ENCODE peak calls at places on chromosomes 7 and 10, in ten cellular contexts. One of them, this sample, is unnamed.

GRCh38 chr10:132707776-132708171 is 78.2 kb downstream of the NKX6-2 start:
- DNase-seq in astrocyte of the cerebellum: no peak
- DNase-seq in OCI-LY7: no peak
- DNase-seq in neural crest cell: no peak
- DNase-seq in choroid plexus epithelial cell: no peak
- DNase-seq in BE2C: peak; percentile 2
- DNase-seq in PC-3: no peak
- DNase-seq in IMR-90: no peak
- DNase-seq in upper lobe of left lung: peak; percentile 71
- DNase-seq in AG04449: no peak
- DNase-seq in this sample: no peak

GRCh38 chr10:3895045-3895609 is 110.1 kb upstream of the KLF6 start:
- DNase-seq in choroid plexus epithelial cell: peak; percentile 63
- DNase-seq in upper lobe of left lung: no peak
- DNase-seq in PC-3: no peak
- DNase-seq in neural crest cell: no peak
- DNase-seq in OCI-LY7: no peak
- DNase-seq in BE2C: no peak
- DNase-seq in astrocyte of the cerebellum: no peak
- DNase-seq in IMR-90: peak; percentile 63
- DNase-seq in AG04449: no peak
- DNase-seq in this sample: no peak

GRCh38 chr7:101112233-101112632 is 14.7 kb upstream of the SERPINE1 start:
- DNase-seq in upper lobe of left lung: no peak
- DNase-seq in choroid plexus epithelial cell: peak; percentile 91
- DNase-seq in BE2C: no peak
- DNase-seq in AG04449: no peak
- DNase-seq in PC-3: no peak
- DNase-seq in neural crest cell: no peak
- DNase-seq in IMR-90: no peak
- DNase-seq in astrocyte of the cerebellum: no peak
- DNase-seq in OCI-LY7: no peak
- DNase-seq in this sample: no peak

GRCh38 chr7:47480576-47481538 is 101.1 kb downstream of the TNS3 start:
- DNase-seq in PC-3: no peak
- DNase-seq in upper lobe of left lung: no peak
- DNase-seq in OCI-LY7: no peak
- DNase-seq in astrocyte of the cerebellum: no peak
- DNase-seq in IMR-90: no peak
- DNase-seq in BE2C: no peak
- DNase-seq in choroid plexus epithelial cell: no peak
- DNase-seq in AG04449: no peak
- DNase-seq in neural crest cell: no peak
- DNase-seq in this sample: no peak

GRCh38 chr7:46478046-46478445 is 557.0 kb upstream of the IGFBP3 start:
- DNase-seq in choroid plexus epithelial cell: peak; percentile 89
- DNase-seq in astrocyte of the cerebellum: peak; percentile 50
- DNase-seq in neural crest cell: no peak
- DNase-seq in PC-3: peak; percentile 87
- DNase-seq in IMR-90: peak; percentile 79
- DNase-seq in OCI-LY7: no peak
- DNase-seq in BE2C: no peak
- DNase-seq in AG04449: no peak
- DNase-seq in upper lobe of left lung: no peak
- DNase-seq in this sample: peak; percentile 63

GRCh38 chr7:47435889-47436312 is 146.0 kb downstream of the TNS3 start:
- DNase-seq in AG04449: peak; percentile 59
- DNase-seq in neural crest cell: peak; percentile 48
- DNase-seq in choroid plexus epithelial cell: peak; percentile 93
- DNase-seq in astrocyte of the cerebellum: peak; percentile 66
- DNase-seq in upper lobe of left lung: no peak
- DNase-seq in IMR-90: peak; percentile 81
- DNase-seq in BE2C: peak; percentile 70
- DNase-seq in OCI-LY7: peak; percentile 66
- DNase-seq in PC-3: peak; percentile 67
- DNase-seq in this sample: peak; percentile 54

GRCh38 chr10:16640153-16640552 is 118.5 kb upstream of the C1QL3 start:
- DNase-seq in IMR-90: no peak
- DNase-seq in upper lobe of left lung: no peak
- DNase-seq in OCI-LY7: no peak
- DNase-seq in BE2C: no peak
- DNase-seq in choroid plexus epithelial cell: no peak
- DNase-seq in astrocyte of the cerebellum: no peak
- DNase-seq in neural crest cell: no peak
- DNase-seq in PC-3: no peak
- DNase-seq in AG04449: no peak
- DNase-seq in this sample: no peak

GRCh38 chr7:122350701-122351100 is 46.2 kb upstream of the FEZF1 start:
- DNase-seq in astrocyte of the cerebellum: no peak
- DNase-seq in BE2C: no peak
- DNase-seq in OCI-LY7: no peak
- DNase-seq in IMR-90: no peak
- DNase-seq in AG04449: no peak
- DNase-seq in neural crest cell: no peak
- DNase-seq in PC-3: no peak
- DNase-seq in upper lobe of left lung: no peak
- DNase-seq in choroid plexus epithelial cell: no peak
- DNase-seq in this sample: no peak

GRCh38 chr7:35454575-35455385 is 200.9 kb upstream of the TBX20 start:
- DNase-seq in OCI-LY7: no peak
- DNase-seq in IMR-90: no peak
- DNase-seq in BE2C: no peak
- DNase-seq in PC-3: no peak
- DNase-seq in neural crest cell: no peak
- DNase-seq in AG04449: no peak
- DNase-seq in astrocyte of the cerebellum: no peak
- DNase-seq in upper lobe of left lung: peak; percentile 62
- DNase-seq in choroid plexus epithelial cell: no peak
- DNase-seq in this sample: no peak

GRCh38 chr7:28318126-28318762 is 94.1 kb upstream of the CREB5 start:
- DNase-seq in AG04449: no peak
- DNase-seq in BE2C: no peak
- DNase-seq in neural crest cell: no peak
- DNase-seq in OCI-LY7: no peak
- DNase-seq in astrocyte of the cerebellum: no peak
- DNase-seq in upper lobe of left lung: no peak
- DNase-seq in IMR-90: no peak
- DNase-seq in PC-3: no peak
- DNase-seq in choroid plexus epithelial cell: no peak
- DNase-seq in this sample: no peak

GRCh38 chr10:119301397-119301796 is 94.0 kb downstream of the GRK5 start:
- DNase-seq in PC-3: no peak
- DNase-seq in BE2C: no peak
- DNase-seq in astrocyte of the cerebellum: no peak
- DNase-seq in neural crest cell: no peak
- DNase-seq in AG04449: no peak
- DNase-seq in OCI-LY7: peak; percentile 28
- DNase-seq in IMR-90: peak; percentile 24
- DNase-seq in upper lobe of left lung: no peak
- DNase-seq in choroid plexus epithelial cell: no peak
- DNase-seq in this sample: no peak

GRCh38 chr7:157309990-157310668 is 26.7 kb upstream of the DNAJB6 start:
- DNase-seq in astrocyte of the cerebellum: peak; percentile 93
- DNase-seq in AG04449: peak; percentile 88
- DNase-seq in BE2C: no peak
- DNase-seq in PC-3: peak; percentile 97
- DNase-seq in OCI-LY7: no peak
- DNase-seq in neural crest cell: no peak
- DNase-seq in IMR-90: peak; percentile 96
- DNase-seq in upper lobe of left lung: no peak
- DNase-seq in choroid plexus epithelial cell: peak; percentile 94
- DNase-seq in this sample: peak; percentile 94

GRCh38 chr10:33416209-33416608 is 81.7 kb upstream of the NRP1 start:
- DNase-seq in IMR-90: no peak
- DNase-seq in PC-3: no peak
- DNase-seq in OCI-LY7: no peak
- DNase-seq in BE2C: no peak
- DNase-seq in AG04449: no peak
- DNase-seq in upper lobe of left lung: no peak
- DNase-seq in astrocyte of the cerebellum: no peak
- DNase-seq in neural crest cell: no peak
- DNase-seq in choroid plexus epithelial cell: no peak
- DNase-seq in this sample: no peak

GRCh38 chr10:14478639-14479038 is 147.9 kb upstream of the FRMD4A start:
- DNase-seq in astrocyte of the cerebellum: peak; percentile 98
- DNase-seq in OCI-LY7: peak; percentile 18
- DNase-seq in IMR-90: peak; percentile 84
- DNase-seq in AG04449: peak; percentile 40
- DNase-seq in neural crest cell: peak; percentile 28
- DNase-seq in BE2C: peak; percentile 19
- DNase-seq in upper lobe of left lung: no peak
- DNase-seq in choroid plexus epithelial cell: peak; percentile 87
- DNase-seq in PC-3: peak; percentile 27
- DNase-seq in this sample: peak; percentile 19

GRCh38 chr10:11225935-11226334 is 208.3 kb downstream of the CELF2 start:
- DNase-seq in OCI-LY7: no peak
- DNase-seq in neural crest cell: no peak
- DNase-seq in PC-3: no peak
- DNase-seq in BE2C: no peak
- DNase-seq in AG04449: no peak
- DNase-seq in astrocyte of the cerebellum: no peak
- DNase-seq in upper lobe of left lung: no peak
- DNase-seq in choroid plexus epithelial cell: no peak
- DNase-seq in IMR-90: no peak
- DNase-seq in this sample: no peak

DNA sequence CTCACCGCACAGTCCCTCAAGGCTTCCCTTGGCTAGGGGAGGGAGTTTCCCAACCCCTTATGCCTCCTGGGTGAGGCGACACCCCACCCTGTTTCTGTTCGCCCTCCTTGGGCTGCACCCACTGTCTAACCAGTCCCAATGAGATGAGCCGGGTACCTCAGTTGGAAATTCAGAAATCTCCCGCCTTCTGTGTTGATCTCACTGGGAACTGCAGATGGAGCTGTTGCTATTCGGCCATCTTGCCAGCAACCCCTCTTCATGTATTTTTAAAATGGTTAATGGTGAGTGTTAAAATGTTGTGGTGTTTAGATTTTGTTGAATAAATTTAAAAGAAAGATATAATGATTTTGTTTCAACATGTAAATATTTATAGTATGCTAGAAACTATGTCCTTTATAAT is 22.0 kb downstream of the UMAD1 start:
- DNase-seq in choroid plexus epithelial cell: peak; percentile 55
- DNase-seq in PC-3: peak; percentile 13
- DNase-seq in IMR-90: peak; percentile 34
- DNase-seq in BE2C: peak; percentile 38
- DNase-seq in AG04449: no peak
- DNase-seq in OCI-LY7: no peak
- DNase-seq in neural crest cell: no peak
- DNase-seq in upper lobe of left lung: no peak
- DNase-seq in astrocyte of the cerebellum: no peak
- DNase-seq in this sample: no peak
- TF ChIP-seq CTCF in choroid plexus epithelial cell: peak; percentile 74
- TF ChIP-seq CTCF in PC-3: peak; percentile 58
- TF ChIP-seq CTCF in IMR-90: peak; percentile 55
- TF ChIP-seq CTCF in BE2C: peak; percentile 66
- TF ChIP-seq CTCF in AG04449: peak; percentile 30
- TF ChIP-seq CTCF in OCI-LY7: peak; percentile 58
- TF ChIP-seq CTCF in neural crest cell: peak; percentile 49
- TF ChIP-seq CTCF in upper lobe of left lung: no peak
- TF ChIP-seq CTCF in astrocyte of the cerebellum: peak; percentile 44
- TF ChIP-seq CTCF in this sample: peak; percentile 39

DNA sequence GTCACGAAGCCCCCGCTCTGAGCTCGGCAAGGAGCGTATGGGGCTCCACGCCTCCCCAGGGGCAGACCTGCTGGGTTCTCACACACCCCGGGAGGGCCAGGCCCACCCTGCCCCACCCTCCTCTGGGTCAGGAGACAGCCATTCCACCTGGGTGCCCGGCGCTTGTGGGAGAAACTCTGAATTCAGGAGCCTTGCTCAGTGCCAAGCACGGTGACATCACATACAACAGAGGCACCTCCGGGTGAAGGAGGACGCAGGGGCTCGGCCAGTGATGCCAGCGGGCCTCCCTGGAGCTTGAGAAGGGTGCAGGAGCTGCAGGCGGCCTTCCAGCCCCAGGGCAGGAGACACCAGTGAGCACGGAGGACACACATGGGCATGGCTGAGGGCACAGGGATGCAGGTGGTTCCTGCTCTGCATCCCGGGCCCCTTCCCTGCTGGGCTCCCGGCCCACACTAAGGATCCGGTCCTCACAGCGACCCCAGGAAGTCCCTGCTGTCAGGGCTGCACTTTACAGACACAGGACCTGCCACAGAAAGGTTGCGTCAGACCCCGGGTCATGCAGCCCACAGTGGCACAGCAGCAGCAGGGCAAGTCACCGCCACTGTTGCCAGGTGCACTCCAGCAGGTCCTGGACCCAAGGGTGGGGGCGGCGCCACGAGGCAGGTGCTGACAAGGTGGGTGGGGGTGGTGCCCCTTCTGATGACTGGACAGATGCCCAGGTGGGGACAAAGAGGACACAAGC is 108.0 kb downstream of the MAD1L1 start:
- DNase-seq in neural crest cell: no peak
- DNase-seq in AG04449: no peak
- DNase-seq in astrocyte of the cerebellum: no peak
- DNase-seq in BE2C: no peak
- DNase-seq in upper lobe of left lung: peak; percentile 76
- DNase-seq in IMR-90: no peak
- DNase-seq in OCI-LY7: no peak
- DNase-seq in choroid plexus epithelial cell: no peak
- DNase-seq in PC-3: no peak
- DNase-seq in this sample: no peak
- TF ChIP-seq CTCF in neural crest cell: no peak
- TF ChIP-seq CTCF in AG04449: no peak
- TF ChIP-seq CTCF in astrocyte of the cerebellum: no peak
- TF ChIP-seq CTCF in BE2C: no peak
- TF ChIP-seq CTCF in upper lobe of left lung: no peak
- TF ChIP-seq CTCF in IMR-90: no peak
- TF ChIP-seq CTCF in OCI-LY7: no peak
- TF ChIP-seq CTCF in choroid plexus epithelial cell: no peak
- TF ChIP-seq CTCF in PC-3: no peak
- TF ChIP-seq CTCF in this sample: no peak

GRCh38 chr7:132930881-132931280 is 151.0 kb downstream of the CHCHD3 start:
- DNase-seq in OCI-LY7: peak; percentile 34
- DNase-seq in IMR-90: peak; percentile 3
- DNase-seq in BE2C: no peak
- DNase-seq in AG04449: no peak
- DNase-seq in choroid plexus epithelial cell: peak; percentile 56
- DNase-seq in upper lobe of left lung: no peak
- DNase-seq in astrocyte of the cerebellum: no peak
- DNase-seq in neural crest cell: no peak
- DNase-seq in PC-3: peak; percentile 17
- DNase-seq in this sample: no peak
- TF ChIP-seq CTCF in OCI-LY7: peak; percentile 73
- TF ChIP-seq CTCF in IMR-90: peak; percentile 30
- TF ChIP-seq CTCF in BE2C: peak; percentile 69
- TF ChIP-seq CTCF in AG04449: no peak
- TF ChIP-seq CTCF in choroid plexus epithelial cell: peak; percentile 61
- TF ChIP-seq CTCF in upper lobe of left lung: peak; percentile 9
- TF ChIP-seq CTCF in astrocyte of the cerebellum: peak; percentile 36
- TF ChIP-seq CTCF in neural crest cell: peak; percentile 45
- TF ChIP-seq CTCF in PC-3: peak; percentile 60
- TF ChIP-seq CTCF in this sample: peak; percentile 17

DNA sequence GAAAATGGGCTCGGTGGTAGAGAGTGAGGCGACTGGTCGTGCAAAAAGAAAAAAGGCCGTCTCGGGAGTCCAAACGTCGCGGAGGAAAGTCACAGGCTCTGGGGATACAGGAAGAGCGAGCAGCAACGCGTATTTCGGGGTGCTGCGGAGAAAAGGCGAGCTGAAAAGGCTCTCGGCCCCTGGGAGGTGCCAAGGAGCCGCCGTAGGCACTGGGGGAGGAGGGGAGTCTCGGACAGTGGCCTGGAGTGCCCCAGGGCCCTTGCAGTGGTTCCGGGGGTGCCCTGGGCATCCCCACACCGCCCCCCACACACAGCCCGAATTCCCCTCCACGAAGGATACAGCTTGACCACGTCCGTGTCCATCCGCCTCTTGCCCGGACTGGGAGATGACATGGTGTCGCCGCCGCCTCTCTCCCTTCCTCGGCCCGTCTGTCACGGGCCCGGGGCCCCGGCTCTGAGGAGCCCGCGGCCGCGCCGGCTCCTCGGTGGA is 552 bp downstream of the UBE2H start:
- DNase-seq in OCI-LY7: peak; percentile 45
- DNase-seq in astrocyte of the cerebellum: no peak
- DNase-seq in PC-3: peak; percentile 12
- DNase-seq in IMR-90: no peak
- DNase-seq in AG04449: no peak
- DNase-seq in upper lobe of left lung: no peak
- DNase-seq in neural crest cell: peak; percentile 44
- DNase-seq in BE2C: peak; percentile 27
- DNase-seq in choroid plexus epithelial cell: peak; percentile 31
- DNase-seq in this sample: no peak
- TF ChIP-seq CTCF in OCI-LY7: no peak
- TF ChIP-seq CTCF in astrocyte of the cerebellum: no peak
- TF ChIP-seq CTCF in PC-3: no peak
- TF ChIP-seq CTCF in IMR-90: no peak
- TF ChIP-seq CTCF in AG04449: no peak
- TF ChIP-seq CTCF in upper lobe of left lung: no peak
- TF ChIP-seq CTCF in neural crest cell: no peak
- TF ChIP-seq CTCF in BE2C: no peak
- TF ChIP-seq CTCF in choroid plexus epithelial cell: no peak
- TF ChIP-seq CTCF in this sample: no peak